ENCODE peak calls at places on chromosome 1, in six cellular contexts. O, J, A, W, G and X are unnamed samples.
A peak's percentile ranks its signal among the peaks of the same experiment; 100 is the strongest.

GRCh38 chr1:107244734-107245495 is 104.1 kb downstream of the NTNG1 start:
- DNase-seq in O (no peak), J (no peak), A (no peak), W (no peak), G (no peak), X (no peak)

GRCh38 chr1:66197785-66198184 is 336.2 kb upstream of the SGIP1 start:
- DNase-seq in O (no peak), J (no peak), A (no peak), W (peak; percentile 29), G (no peak), X (no peak)

GRCh38 chr1:156912861-156913808 is 7.3 kb upstream of the LRRC71 start:
- DNase-seq in O (no peak), J (no peak), A (no peak), W (no peak), G (no peak), X (no peak)

GRCh38 chr1:237031480-237031879 is 10.5 kb upstream of the RYR2 start:
- DNase-seq in O (no peak), J (peak; percentile 60), A (no peak), W (no peak), G (no peak), X (no peak)

GRCh38 chr1:29413661-29414060 is 177.3 kb downstream of the PTPRU start:
- DNase-seq in O (no peak), J (no peak), A (no peak), W (no peak), G (no peak), X (no peak)

GRCh38 chr1:9822897-9823692 is 670 bp downstream of the CLSTN1 start:
- DNase-seq in O (no peak), J (peak; percentile 48), A (no peak), W (no peak), G (no peak), X (peak; percentile 79)

GRCh38 chr1:229941160-229941559 is 125.9 kb upstream of the GALNT2 start:
- DNase-seq in O (no peak), J (no peak), A (no peak), W (no peak), G (no peak), X (no peak)

GRCh38 chr1:45340816-45341215 is 576 bp upstream of the MUTYH start:
- DNase-seq in O (no peak), J (peak; percentile 30), A (no peak), W (no peak), G (peak; percentile 30), X (no peak)

GRCh38 chr1:65512383-65512782 is 91.9 kb downstream of the LEPR start:
- DNase-seq in O (no peak), J (no peak), A (no peak), W (no peak), G (no peak), X (no peak)

GRCh38 chr1:218377143-218377660 is 32.1 kb downstream of the TGFB2 start:
- DNase-seq in O (peak; percentile 6), J (peak; percentile 97), A (no peak), W (peak; percentile 91), G (peak; percentile 6), X (no peak)

GRCh38 chr1:184843732-184844495 is 89.3 kb upstream of the EDEM3 start:
- DNase-seq in O (peak; percentile 75), J (peak; percentile 14), A (no peak), W (no peak), G (no peak), X (no peak)

GRCh38 chr1:94302497-94302896 is 65.1 kb upstream of the ARHGAP29 start:
- DNase-seq in O (no peak), J (peak; percentile 39), A (no peak), W (no peak), G (no peak), X (no peak)

GRCh38 chr1:26391450-26391849 is 18.9 kb upstream of the ZNF683 start:
- DNase-seq in O (peak; percentile 33), J (peak; percentile 75), A (no peak), W (peak; percentile 46), G (peak; percentile 35), X (no peak)

GRCh38 chr1:193519922-193520321 is 333.5 kb upstream of the B3GALT2 start:
- DNase-seq in O (no peak), J (peak; percentile 17), A (no peak), W (no peak), G (no peak), X (no peak)

GRCh38 chr1:15592285-15592684 is 7.4 kb upstream of the AGMAT start:
- DNase-seq in O (no peak), J (no peak), A (no peak), W (no peak), G (no peak), X (no peak)

GRCh38 chr1:232134365-232134764 is 495.6 kb downstream of the SIPA1L2 start:
- DNase-seq in O (no peak), J (no peak), A (no peak), W (no peak), G (no peak), X (no peak)

GRCh38 chr1:17274186-17275170 is 25.6 kb downstream of the PADI3 start:
- DNase-seq in O (no peak), J (peak; percentile 77), A (no peak), W (no peak), G (peak; percentile 38), X (no peak)

GRCh38 chr1:183139281-183139942 is 46.7 kb upstream of the LAMC2 start:
- DNase-seq in O (no peak), J (peak; percentile 57), A (no peak), W (no peak), G (no peak), X (no peak)